ENCODE peak calls at places on chromosomes 11 and 22, in five cellular contexts. G, V, R, P and N are unnamed samples. For H3K4me1, the result is how much of the 10 kb centered on the place peaks cover.

GRCh38 chr11:115324569-115325432 is 179.4 kb downstream of the CADM1 start:
- DNase-seq in G (peak), V (no peak), R (peak), P (peak), N (no peak)

GRCh38 chr11:101862410-101863233 is 52.2 kb upstream of the CEP126 start:
- DNase-seq in G (no peak), V (no peak), R (peak), P (no peak), N (no peak)

GRCh38 chr22:37546436-37547248 is 13.6 kb upstream of the CDC42EP1 start:
- DNase-seq in G (no peak), V (peak), R (peak), P (no peak), N (no peak)

GRCh38 chr11:76903325-76903724 is 42.6 kb downstream of the ACER3 start:
- DNase-seq in G (no peak), V (no peak), R (no peak), P (no peak), N (no peak)

GRCh38 chr11:1916132-1916985 is 3.1 kb upstream of the TNNT3 start:
- DNase-seq in G (no peak), V (no peak), R (no peak), P (no peak), N (no peak)

GRCh38 chr11:60867871-60868681 is 734 bp downstream of the ZP1 start:
- DNase-seq in G (no peak), V (peak), R (no peak), P (no peak), N (no peak)

GRCh38 chr22:28514314-28514713 is 165.3 kb downstream of the TTC28 start:
- DNase-seq in G (no peak), V (no peak), R (no peak), P (no peak), N (no peak)

GRCh38 chr11:64762916-64763803 is 3.4 kb upstream of the PYGM start:
- DNase-seq in G (no peak), V (peak), R (peak), P (no peak), N (no peak)

GRCh38 chr11:1116666-1117390 is 40.9 kb upstream of the MUC5AC start:
- DNase-seq in G (no peak), V (peak), R (peak), P (no peak), N (peak)

GRCh38 chr11:121494355-121495099 is 41.8 kb upstream of the SORL1-AS1 start:
- DNase-seq in G (no peak), V (no peak), R (no peak), P (no peak), N (no peak)

GRCh38 chr22:17444204-17444504 is 74.9 kb downstream of the CECR2 start:
- DNase-seq in G (no peak), V (no peak), R (no peak), P (no peak), N (no peak)

GRCh38 chr11:48066881-48067800 is 86.8 kb downstream of the PTPRJ start:
- DNase-seq in G (no peak), V (no peak), R (no peak), P (no peak), N (peak)

GRCh38 chr11:115765803-115766239 is 261.6 kb upstream of the CADM1 start:
- DNase-seq in G (no peak), V (no peak), R (no peak), P (no peak), N (no peak)

GRCh38 chr11:36594316-36594989 is at the start of gene IFTAP:
- DNase-seq in G (peak), V (peak), R (peak), P (peak), N (peak)

GRCh38 chr11:38547464-38547863 is 1949.4 kb upstream of the RAG2 start:
- DNase-seq in G (no peak), V (no peak), R (no peak), P (no peak), N (no peak)

GRCh38 chr11:84588131-84588829 is 1038.9 kb downstream of the DLG2 start:
- DNase-seq in G (no peak), V (no peak), R (no peak), P (no peak), N (no peak)

GRCh38 chr11:66987158-66987620 is 12.1 kb downstream of the C11orf86 start:
- DNase-seq in G (no peak), V (no peak), R (no peak), P (peak), N (no peak)

GRCh38 chr11:110738641-110739040 is 26.4 kb upstream of the ARHGAP20 start:
- DNase-seq in G (no peak), V (no peak), R (no peak), P (no peak), N (no peak)

GRCh38 chr11:132590986-132591385 is 941.3 kb downstream of the OPCML start:
- DNase-seq in G (no peak), V (no peak), R (no peak), P (no peak), N (no peak)

GRCh38 chr11:70661763-70662501 is 263.6 kb downstream of the CTTN start:
- DNase-seq in G (no peak), V (no peak), R (no peak), P (no peak), N (no peak)

GRCh38 chr11:95715777-95716241 is 73.8 kb downstream of the FAM76B start:
- DNase-seq in G (no peak), V (no peak), R (no peak), P (no peak), N (no peak)
- TF ChIP-seq EP300 in G (no peak), V (no peak), R (no peak), P (no peak), N (no peak)

DNA sequence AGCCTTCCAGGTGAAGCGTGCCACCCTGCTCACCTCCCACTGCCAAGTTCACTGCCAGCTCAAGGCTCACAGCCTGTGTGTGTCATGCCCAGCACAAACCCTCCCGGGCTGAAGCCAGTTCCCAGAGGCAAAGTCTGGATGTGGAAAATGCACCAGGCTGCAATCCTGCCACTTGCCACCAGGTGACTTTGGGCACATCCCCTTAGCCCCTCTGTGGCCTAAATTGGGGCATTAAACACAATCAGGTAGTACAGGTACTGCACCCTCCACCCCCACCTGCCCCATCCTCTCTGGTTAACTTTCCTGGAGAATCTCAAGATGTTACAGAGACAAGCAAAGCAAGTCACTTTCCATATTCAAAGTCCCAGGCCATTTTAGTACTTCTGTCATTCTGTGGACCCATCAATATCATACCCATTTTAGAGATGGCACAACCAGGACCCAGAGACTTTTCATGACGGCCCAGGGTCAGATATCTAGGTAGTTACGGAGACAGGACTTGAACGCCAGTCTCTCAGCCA is 1.8 kb upstream of the RASD2 start:
- DNase-seq in G (no peak), V (no peak), R (no peak), P (peak), N (no peak)
- H3K4me1 ChIP-seq in G (under half), V (under half), R (under half), P (under half), N (under half)

GRCh38 chr11:58060939-58061672 is 30.4 kb downstream of the OR6Q1 start:
- DNase-seq in G (no peak), V (no peak), R (no peak), P (no peak), N (no peak)
- TF ChIP-seq EP300 in G (no peak), V (no peak), R (no peak), P (no peak), N (no peak)

GRCh38 chr11:69051381-69052342 is 2.9 kb downstream of the TPCN2 start:
- DNase-seq in G (no peak), V (peak), R (no peak), P (no peak), N (no peak)
- H3K4me1 ChIP-seq in G (under half), V (half or more), R (under half), P (under half), N (half or more)

GRCh38 chr11:12457030-12457600 is 79.7 kb downstream of the PARVA start:
- DNase-seq in G (no peak), V (no peak), R (no peak), P (no peak), N (no peak)

GRCh38 chr11:12461516-12461915 is 84.1 kb downstream of the PARVA start:
- DNase-seq in G (no peak), V (no peak), R (no peak), P (no peak), N (no peak)

GRCh38 chr11:12458042-12458441 is 80.7 kb downstream of the PARVA start:
- DNase-seq in G (no peak), V (peak), R (no peak), P (no peak), N (no peak)

GRCh38 chr11:12460441-12460840 is 83.1 kb downstream of the PARVA start:
- DNase-seq in G (no peak), V (no peak), R (no peak), P (no peak), N (no peak)

GRCh38 chr11:12459374-12459773 is 82.0 kb downstream of the PARVA start:
- DNase-seq in G (no peak), V (no peak), R (no peak), P (no peak), N (no peak)
- TF ChIP-seq EP300 in G (no peak), V (peak), R (no peak), P (no peak), N (no peak)

GRCh38 chr11:33476945-33477584 is 219.9 kb downstream of the HIPK3 start:
- DNase-seq in G (no peak), V (no peak), R (no peak), P (no peak), N (no peak)

GRCh38 chr11:33474866-33475265 is 217.7 kb downstream of the HIPK3 start:
- DNase-seq in G (no peak), V (no peak), R (no peak), P (no peak), N (no peak)

GRCh38 chr11:33479216-33479615 is 221.4 kb downstream of the C11orf91 start:
- DNase-seq in G (no peak), V (no peak), R (no peak), P (no peak), N (no peak)

GRCh38 chr11:33478111-33478573 is 221.0 kb downstream of the HIPK3 start:
- DNase-seq in G (no peak), V (no peak), R (no peak), P (no peak), N (no peak)

DNA sequence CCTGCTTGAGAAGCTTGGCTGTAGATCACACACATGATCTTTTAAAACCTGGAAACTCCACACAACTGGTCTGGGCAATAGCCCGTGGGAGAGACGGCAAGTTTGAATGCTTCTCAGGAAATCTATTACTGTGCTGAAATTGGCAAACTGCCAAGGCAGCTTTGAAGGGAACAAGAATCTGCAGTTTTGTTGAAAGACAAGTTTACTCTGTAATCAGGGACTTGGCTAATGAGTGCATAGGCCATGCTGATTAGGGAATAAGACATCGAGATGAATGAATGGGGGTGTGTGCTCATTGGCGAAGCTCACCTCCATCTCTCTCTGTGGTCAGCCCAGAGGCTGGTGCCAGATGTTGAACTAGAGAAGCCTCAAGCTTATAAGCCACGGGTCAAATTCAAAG is 218.8 kb downstream of the HIPK3 start:
- DNase-seq in G (no peak), V (no peak), R (no peak), P (no peak), N (no peak)
- H3K4me1 ChIP-seq in G (under half), V (under half), R (under half), P (under half), N (under half)